ENCODE peak calls at places on chromosomes 12 and 14, in seven cellular contexts. P is lung, I is GM10248, C is GM03348, S is amniotic stem cell, O is neuronal stem cell, T is choroid plexus epithelial cell. L is an unnamed sample.

GRCh38 chr12:113276946-113277500 is 55.8 kb downstream of the TPCN1 start:
- DNase-seq in I (no peak), T (no peak), S (no peak), O (no peak), C (peak), P (no peak), L (no peak)

GRCh38 chr14:41606249-41607118 is at the start of gene LRFN5:
- DNase-seq in T (peak), C (peak), P (peak), I (no peak), S (no peak), O (peak), L (no peak)

GRCh38 chr14:97944380-97944779 is 1147.2 kb downstream of the VRK1 start:
- DNase-seq in C (no peak), P (no peak), T (no peak), O (no peak), I (no peak), S (no peak), L (no peak)

GRCh38 chr12:32483499-32483898 is 84.1 kb downstream of the FGD4 start:
- DNase-seq in P (no peak), S (no peak), I (no peak), O (no peak), T (no peak), C (no peak), L (no peak)

GRCh38 chr14:68512088-68512487 is 280.8 kb downstream of the ZFP36L1 start:
- DNase-seq in I (no peak), P (no peak), C (peak), T (no peak), S (no peak), O (no peak), L (no peak)

GRCh38 chr14:24051789-24052655 is at the start of gene CARMIL3:
- DNase-seq in T (peak), I (peak), S (peak), P (peak), C (peak), O (peak), L (peak)

GRCh38 chr12:105214670-105215375 is 21.2 kb downstream of the APPL2 start:
- DNase-seq in S (no peak), C (peak), O (no peak), T (no peak), P (no peak), I (no peak), L (no peak)

GRCh38 chr12:67459578-67459977 is 189.0 kb upstream of the DYRK2 start:
- DNase-seq in O (no peak), I (no peak), T (no peak), P (no peak), S (no peak), C (no peak), L (no peak)